ENCODE peak calls at places on chromosomes 2 and 18, in seven cellular contexts. One of them, this sample, is unnamed.

GRCh38 chr18:79123948-79124347 is 54.8 kb downstream of the ATP9B start:
- DNase-seq in neural progenitor cell: no peak
- DNase-seq in HCT116: no peak
- DNase-seq in NB4: peak
- DNase-seq in spleen: no peak
- DNase-seq in fibroblast of lung: peak
- DNase-seq in cardiac fibroblast: no peak
- DNase-seq in this sample: no peak

GRCh38 chr2:138373993-138374408 is 127.6 kb upstream of the SPOPL start:
- DNase-seq in NB4: peak
- DNase-seq in cardiac fibroblast: peak
- DNase-seq in neural progenitor cell: peak
- DNase-seq in spleen: no peak
- DNase-seq in HCT116: peak
- DNase-seq in fibroblast of lung: peak
- DNase-seq in this sample: peak

GRCh38 chr2:178804791-178805190 is 2.4 kb downstream of the TTN start:
- DNase-seq in fibroblast of lung: peak
- DNase-seq in NB4: peak
- DNase-seq in cardiac fibroblast: peak
- DNase-seq in HCT116: peak
- DNase-seq in neural progenitor cell: peak
- DNase-seq in spleen: no peak
- DNase-seq in this sample: no peak

GRCh38 chr2:25431604-25432003 is 89.9 kb upstream of the DNMT3A start:
- DNase-seq in neural progenitor cell: no peak
- DNase-seq in HCT116: no peak
- DNase-seq in fibroblast of lung: no peak
- DNase-seq in NB4: no peak
- DNase-seq in spleen: no peak
- DNase-seq in cardiac fibroblast: no peak
- DNase-seq in this sample: no peak

GRCh38 chr18:7950380-7951143 is 383.4 kb downstream of the PTPRM start:
- DNase-seq in cardiac fibroblast: peak
- DNase-seq in fibroblast of lung: peak
- DNase-seq in HCT116: peak
- DNase-seq in spleen: no peak
- DNase-seq in NB4: no peak
- DNase-seq in neural progenitor cell: no peak
- DNase-seq in this sample: no peak

GRCh38 chr2:147204102-147204501 is 640.7 kb upstream of the ACVR2A start:
- DNase-seq in HCT116: no peak
- DNase-seq in spleen: no peak
- DNase-seq in fibroblast of lung: peak
- DNase-seq in NB4: no peak
- DNase-seq in neural progenitor cell: no peak
- DNase-seq in cardiac fibroblast: peak
- DNase-seq in this sample: peak

GRCh38 chr18:39513187-39513586 is 1947.6 kb upstream of the CELF4 start:
- DNase-seq in neural progenitor cell: no peak
- DNase-seq in HCT116: no peak
- DNase-seq in fibroblast of lung: no peak
- DNase-seq in spleen: no peak
- DNase-seq in NB4: no peak
- DNase-seq in cardiac fibroblast: no peak
- DNase-seq in this sample: no peak

GRCh38 chr2:12074126-12074883 is 327.9 kb downstream of the LPIN1 start:
- DNase-seq in NB4: no peak
- DNase-seq in cardiac fibroblast: no peak
- DNase-seq in HCT116: no peak
- DNase-seq in spleen: no peak
- DNase-seq in fibroblast of lung: no peak
- DNase-seq in neural progenitor cell: peak
- DNase-seq in this sample: no peak

GRCh38 chr2:120769787-120770120 is 34.1 kb downstream of the GLI2 start:
- DNase-seq in neural progenitor cell: no peak
- DNase-seq in fibroblast of lung: no peak
- DNase-seq in NB4: no peak
- DNase-seq in HCT116: no peak
- DNase-seq in spleen: peak
- DNase-seq in cardiac fibroblast: no peak
- DNase-seq in this sample: no peak

GRCh38 chr2:105143467-105144127 is 97.9 kb upstream of the GPR45 start:
- DNase-seq in neural progenitor cell: peak
- DNase-seq in NB4: no peak
- DNase-seq in cardiac fibroblast: no peak
- DNase-seq in fibroblast of lung: peak
- DNase-seq in spleen: peak
- DNase-seq in HCT116: no peak
- DNase-seq in this sample: no peak

GRCh38 chr2:219460424-219460926 is 25.8 kb downstream of the SPEG start:
- DNase-seq in neural progenitor cell: peak
- DNase-seq in HCT116: no peak
- DNase-seq in fibroblast of lung: peak
- DNase-seq in NB4: peak
- DNase-seq in cardiac fibroblast: peak
- DNase-seq in spleen: no peak
- DNase-seq in this sample: no peak

GRCh38 chr2:8608411-8608954 is 73.4 kb upstream of the ID2 start:
- DNase-seq in cardiac fibroblast: no peak
- DNase-seq in fibroblast of lung: peak
- DNase-seq in HCT116: no peak
- DNase-seq in NB4: peak
- DNase-seq in spleen: no peak
- DNase-seq in neural progenitor cell: no peak
- DNase-seq in this sample: no peak

GRCh38 chr2:240556553-240557100 is 1.2 kb downstream of the ANKMY1 start:
- DNase-seq in neural progenitor cell: peak
- DNase-seq in NB4: peak
- DNase-seq in fibroblast of lung: peak
- DNase-seq in HCT116: no peak
- DNase-seq in spleen: peak
- DNase-seq in cardiac fibroblast: peak
- DNase-seq in this sample: no peak

GRCh38 chr18:9742588-9743131 is 34.6 kb downstream of the RAB31 start:
- DNase-seq in cardiac fibroblast: peak
- DNase-seq in HCT116: no peak
- DNase-seq in neural progenitor cell: no peak
- DNase-seq in NB4: no peak
- DNase-seq in spleen: peak
- DNase-seq in fibroblast of lung: peak
- DNase-seq in this sample: no peak

GRCh38 chr2:68031546-68032160 is 31.2 kb downstream of the C1D start:
- DNase-seq in cardiac fibroblast: peak
- DNase-seq in NB4: peak
- DNase-seq in spleen: no peak
- DNase-seq in fibroblast of lung: peak
- DNase-seq in neural progenitor cell: peak
- DNase-seq in HCT116: peak
- DNase-seq in this sample: peak
- H3K4me3 ChIP-seq in cardiac fibroblast: no peak
- H3K4me3 ChIP-seq in NB4: no peak
- H3K4me3 ChIP-seq in spleen: no peak
- H3K4me3 ChIP-seq in fibroblast of lung: no peak
- H3K4me3 ChIP-seq in neural progenitor cell: no peak
- H3K4me3 ChIP-seq in HCT116: no peak
- H3K4me3 ChIP-seq in this sample: no peak

DNA sequence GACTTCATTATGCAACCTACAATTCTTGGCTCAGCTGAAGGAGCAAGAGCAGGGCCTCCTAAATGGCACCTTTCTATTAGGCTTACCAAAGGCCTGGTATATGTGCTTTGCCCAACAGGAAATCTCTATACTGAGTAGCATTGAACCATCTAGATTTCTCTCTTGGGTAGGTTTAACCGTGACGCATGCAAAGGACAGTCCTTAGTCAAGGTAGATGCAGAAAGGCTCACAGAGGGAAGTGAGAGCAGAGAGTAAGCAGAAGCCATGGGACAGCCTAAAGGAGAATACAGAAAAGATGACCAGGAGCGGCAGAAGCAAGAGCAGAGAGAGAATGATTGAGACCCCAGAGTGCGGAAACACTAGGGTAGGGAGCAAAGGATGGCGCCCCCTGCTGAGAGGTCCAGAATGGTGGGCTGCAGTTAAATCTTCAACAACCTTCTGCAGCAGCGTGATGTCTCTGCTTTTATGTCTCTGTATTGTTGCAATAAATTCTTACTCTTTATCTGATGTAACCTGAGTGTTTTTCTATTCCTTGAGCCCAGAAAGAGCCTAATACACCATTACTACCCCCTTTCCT is 4.7 kb upstream of the OSBPL1A start:
- DNase-seq in fibroblast of lung: no peak
- DNase-seq in cardiac fibroblast: no peak
- DNase-seq in HCT116: no peak
- DNase-seq in spleen: no peak
- DNase-seq in neural progenitor cell: no peak
- DNase-seq in NB4: peak
- DNase-seq in this sample: no peak
- TF ChIP-seq CTCF in fibroblast of lung: no peak
- TF ChIP-seq CTCF in cardiac fibroblast: no peak
- TF ChIP-seq CTCF in HCT116: no peak
- TF ChIP-seq CTCF in spleen: no peak
- TF ChIP-seq CTCF in neural progenitor cell: peak
- TF ChIP-seq CTCF in NB4: peak
- TF ChIP-seq CTCF in this sample: no peak

DNA sequence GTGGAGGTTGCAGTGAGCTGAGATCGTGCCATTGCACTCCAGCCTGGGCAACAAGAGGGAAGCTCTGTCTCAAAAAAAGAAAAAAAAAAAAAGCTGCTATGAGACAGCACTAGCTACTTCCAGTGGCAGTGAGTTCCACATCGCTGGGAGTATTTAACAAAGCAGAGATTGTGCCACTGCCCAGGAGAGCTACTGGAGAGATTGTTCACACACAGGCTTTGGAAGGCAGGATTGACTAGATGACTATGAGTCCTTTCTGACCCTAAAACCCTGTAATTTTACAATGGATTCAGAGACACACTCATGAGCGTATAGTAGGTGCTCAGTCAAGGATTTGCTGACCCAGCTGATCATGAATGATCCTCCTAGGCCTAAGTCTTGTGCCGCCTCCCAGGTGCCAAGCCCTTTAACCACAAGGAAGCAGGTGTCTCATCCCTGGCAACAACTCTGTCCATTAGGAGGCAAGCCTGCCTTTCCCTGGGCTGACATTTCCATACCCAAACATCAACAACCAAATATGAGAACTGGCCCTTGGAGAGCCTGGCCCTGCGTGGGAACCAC is 45.0 kb upstream of the ODC1 start:
- DNase-seq in NB4: no peak
- DNase-seq in spleen: no peak
- DNase-seq in HCT116: no peak
- DNase-seq in neural progenitor cell: no peak
- DNase-seq in fibroblast of lung: no peak
- DNase-seq in cardiac fibroblast: no peak
- DNase-seq in this sample: no peak
- H3K4me3 ChIP-seq in NB4: peak
- H3K4me3 ChIP-seq in spleen: no peak
- H3K4me3 ChIP-seq in HCT116: no peak
- H3K4me3 ChIP-seq in neural progenitor cell: no peak
- H3K4me3 ChIP-seq in fibroblast of lung: no peak
- H3K4me3 ChIP-seq in cardiac fibroblast: no peak
- H3K4me3 ChIP-seq in this sample: no peak

GRCh38 chr18:48477353-48477752 is 61.5 kb upstream of the CTIF start:
- DNase-seq in cardiac fibroblast: no peak
- DNase-seq in fibroblast of lung: no peak
- DNase-seq in spleen: no peak
- DNase-seq in neural progenitor cell: no peak
- DNase-seq in HCT116: no peak
- DNase-seq in NB4: no peak
- DNase-seq in this sample: no peak
- TF ChIP-seq CTCF in cardiac fibroblast: no peak
- TF ChIP-seq CTCF in fibroblast of lung: no peak
- TF ChIP-seq CTCF in spleen: no peak
- TF ChIP-seq CTCF in neural progenitor cell: no peak
- TF ChIP-seq CTCF in HCT116: no peak
- TF ChIP-seq CTCF in NB4: no peak
- TF ChIP-seq CTCF in this sample: no peak

GRCh38 chr18:57794951-57795728 is 8.0 kb downstream of the ATP8B1 start:
- DNase-seq in fibroblast of lung: no peak
- DNase-seq in HCT116: no peak
- DNase-seq in neural progenitor cell: no peak
- DNase-seq in NB4: no peak
- DNase-seq in spleen: no peak
- DNase-seq in cardiac fibroblast: no peak
- DNase-seq in this sample: no peak

GRCh38 chr18:57793630-57793986 is 9.5 kb downstream of the ATP8B1 start:
- DNase-seq in cardiac fibroblast: no peak
- DNase-seq in HCT116: no peak
- DNase-seq in spleen: no peak
- DNase-seq in neural progenitor cell: no peak
- DNase-seq in NB4: no peak
- DNase-seq in fibroblast of lung: no peak
- DNase-seq in this sample: no peak

GRCh38 chr18:57791911-57792310 is 11.2 kb downstream of the ATP8B1 start:
- DNase-seq in fibroblast of lung: peak
- DNase-seq in NB4: no peak
- DNase-seq in spleen: no peak
- DNase-seq in HCT116: no peak
- DNase-seq in neural progenitor cell: no peak
- DNase-seq in cardiac fibroblast: no peak
- DNase-seq in this sample: no peak

GRCh38 chr18:57791192-57791591 is 11.9 kb downstream of the ATP8B1 start:
- DNase-seq in fibroblast of lung: no peak
- DNase-seq in HCT116: no peak
- DNase-seq in NB4: no peak
- DNase-seq in cardiac fibroblast: no peak
- DNase-seq in neural progenitor cell: no peak
- DNase-seq in spleen: no peak
- DNase-seq in this sample: no peak

DNA sequence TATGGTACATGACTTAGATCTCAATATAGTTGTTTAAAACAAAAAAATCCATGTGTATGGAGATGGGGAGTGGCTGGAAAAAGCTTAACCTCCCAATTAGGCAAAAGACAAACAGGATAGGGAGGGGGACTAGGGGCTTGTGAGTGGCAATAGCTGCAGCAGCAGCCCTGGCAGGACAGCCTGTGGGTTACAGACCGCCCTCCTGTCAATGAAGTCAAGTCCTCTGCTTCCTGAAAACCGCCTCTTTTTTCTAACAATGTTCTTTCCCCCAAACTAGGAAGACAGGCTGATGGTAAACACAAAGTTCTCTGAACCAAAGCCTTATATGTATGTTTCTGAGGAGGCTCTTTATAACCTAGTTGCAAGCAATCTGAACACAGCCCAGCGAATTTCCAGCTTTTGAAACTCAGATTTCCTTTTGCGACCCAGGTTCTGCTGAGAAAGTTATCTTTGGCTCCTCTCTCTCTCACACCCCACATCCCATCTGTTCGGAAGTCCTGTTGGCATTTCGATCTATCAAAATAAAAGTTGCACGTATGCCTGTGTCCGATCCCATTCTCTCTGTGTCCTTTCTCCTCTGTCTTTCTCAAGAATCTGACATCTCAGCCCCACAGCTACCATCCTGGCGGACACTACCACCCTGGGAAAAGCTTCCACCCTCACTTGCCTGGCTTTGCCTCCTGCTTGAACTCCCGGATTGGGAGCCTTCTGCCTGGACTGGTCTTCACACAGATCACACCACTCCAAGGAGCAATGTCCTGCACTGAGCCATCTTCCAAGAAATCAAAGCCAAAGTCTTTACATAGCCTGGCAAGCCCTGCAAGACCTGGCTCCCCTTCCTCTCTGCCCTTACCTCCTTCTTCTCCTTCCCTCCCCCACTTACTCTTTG is 10.1 kb downstream of the ATP8B1 start:
- DNase-seq in HCT116: no peak
- DNase-seq in fibroblast of lung: no peak
- DNase-seq in cardiac fibroblast: peak
- DNase-seq in NB4: no peak
- DNase-seq in spleen: no peak
- DNase-seq in neural progenitor cell: no peak
- DNase-seq in this sample: no peak
- H3K4me3 ChIP-seq in HCT116: no peak
- H3K4me3 ChIP-seq in fibroblast of lung: peak
- H3K4me3 ChIP-seq in cardiac fibroblast: peak
- H3K4me3 ChIP-seq in NB4: no peak
- H3K4me3 ChIP-seq in spleen: no peak
- H3K4me3 ChIP-seq in neural progenitor cell: no peak
- H3K4me3 ChIP-seq in this sample: no peak

This sample was measured in astrocyte of the cerebellum.